ENCODE peak calls at places on chromosomes 6 and 20, in six cellular contexts. W is hypothalamus, T is HTR-8/SVneo, P is GM18507, X is cardiac septum, F is NCI-H2171. N is an unnamed sample.

GRCh38 chr20:60535211-60535610 is 577.0 kb downstream of the CDH26 start:
- DNase-seq in W (no peak), T (no peak), P (no peak), X (no peak), F (no peak), N (no peak)

GRCh38 chr6:22147469-22147815 is 149.4 kb downstream of the PRL start:
- DNase-seq in W (no peak), T (no peak), P (no peak), X (no peak), F (no peak), N (no peak)

GRCh38 chr20:44644384-44645131 is 6.9 kb downstream of the ADA start:
- DNase-seq in W (no peak), T (no peak), P (no peak), X (no peak), F (no peak), N (no peak)

GRCh38 chr6:170371091-170371490 is 64.5 kb downstream of the FAM120B start:
- DNase-seq in W (no peak), T (no peak), P (no peak), X (no peak), F (no peak), N (no peak)

GRCh38 chr6:46352541-46353267 is 138.5 kb downstream of the RCAN2 start:
- DNase-seq in W (no peak), T (no peak), P (no peak), X (no peak), F (no peak), N (no peak)

GRCh38 chr20:51791626-51792025 is 10.7 kb downstream of the SALL4 start:
- DNase-seq in W (no peak), T (no peak), P (no peak), X (no peak), F (no peak), N (no peak)

GRCh38 chr6:43949451-43950110 is 177.7 kb downstream of the MRPL14 start:
- DNase-seq in W (no peak), T (no peak), P (no peak), X (peak), F (no peak), N (peak)

GRCh38 chr6:81451787-81452186 is 300.7 kb downstream of the TENT5A start:
- DNase-seq in W (no peak), T (peak), P (no peak), X (no peak), F (no peak), N (no peak)

GRCh38 chr6:92201618-92202017 is 1217.7 kb downstream of the EPHA7 start:
- DNase-seq in W (no peak), T (no peak), P (no peak), X (no peak), F (no peak), N (no peak)

GRCh38 chr20:12241065-12241464 is 323.4 kb downstream of the BTBD3 start:
- DNase-seq in W (no peak), T (no peak), P (no peak), X (no peak), F (no peak), N (no peak)

GRCh38 chr20:11332376-11332775 is 585.3 kb upstream of the BTBD3 start:
- DNase-seq in W (no peak), T (no peak), P (no peak), X (no peak), F (no peak), N (no peak)

GRCh38 chr6:45640081-45640491 is 262.4 kb upstream of the SUPT3H start:
- DNase-seq in W (no peak), T (no peak), P (no peak), X (no peak), F (no peak), N (no peak)

GRCh38 chr20:47205577-47206123 is 150.8 kb downstream of the ZMYND8 start:
- DNase-seq in W (no peak), T (peak), P (peak), X (peak), F (peak), N (no peak)

GRCh38 chr6:96582457-96582856 is 19.5 kb downstream of the FHL5 start:
- DNase-seq in W (no peak), T (no peak), P (no peak), X (no peak), F (no peak), N (no peak)

GRCh38 chr20:45091366-45091765 is 9.6 kb downstream of the KCNS1 start:
- DNase-seq in W (no peak), T (no peak), P (no peak), X (no peak), F (no peak), N (no peak)

GRCh38 chr20:19301843-19302242 is 89.4 kb downstream of the SLC24A3 start:
- DNase-seq in W (no peak), T (no peak), P (no peak), X (no peak), F (no peak), N (no peak)

GRCh38 chr20:49187330-49188100 is 619 bp downstream of the STAU1 start:
- DNase-seq in W (peak), T (no peak), P (no peak), X (no peak), F (peak), N (no peak)

GRCh38 chr20:24673678-24674570 is 204.5 kb downstream of the SYNDIG1 start:
- DNase-seq in W (no peak), T (no peak), P (no peak), X (peak), F (no peak), N (peak)

GRCh38 chr6:155523821-155524238 is 68.2 kb upstream of the NOX3 start:
- DNase-seq in W (no peak), T (no peak), P (no peak), X (no peak), F (no peak), N (no peak)

GRCh38 chr6:121443953-121444590 is 8.6 kb downstream of the GJA1 start:
- DNase-seq in W (no peak), T (no peak), P (no peak), X (no peak), F (no peak), N (no peak)

GRCh38 chr6:69796081-69796626 is 656 bp downstream of the LMBRD1 start:
- DNase-seq in W (no peak), T (peak), P (no peak), X (no peak), F (peak), N (no peak)

GRCh38 chr6:14031516-14031915 is 86.1 kb upstream of the CD83 start:
- DNase-seq in W (no peak), T (no peak), P (no peak), X (no peak), F (no peak), N (no peak)

GRCh38 chr6:25027221-25027916 is 91.6 kb upstream of the RIPOR2 start:
- DNase-seq in W (no peak), T (no peak), P (peak), X (no peak), F (no peak), N (no peak)

GRCh38 chr6:122400121-122400450 is 634 bp downstream of the HSF2 start:
- DNase-seq in W (no peak), T (no peak), P (no peak), X (no peak), F (peak), N (no peak)

GRCh38 chr6:30154709-30155521 is 6.1 kb downstream of the TRIM10 start:
- DNase-seq in W (no peak), T (peak), P (no peak), X (no peak), F (no peak), N (no peak)

GRCh38 chr6:132858750-132859149 is 44.4 kb downstream of the RPS12 start:
- DNase-seq in W (no peak), T (no peak), P (no peak), X (no peak), F (no peak), N (no peak)

N was measured in mesenteric fat pad.